ENCODE peak calls at places on chromosomes 5 and 9, in four cellular contexts. I, H, Z and D are unnamed samples.

GRCh38 chr5:170225326-170226137 is 7.3 kb upstream of the C5orf58 start:
- DNase-seq in I (peak; percentile 73), Z (peak; percentile 68), H (peak; percentile 39), D (peak; percentile 43)

GRCh38 chr5:126871441-126871840 is 94.5 kb downstream of the LMNB1 start:
- DNase-seq in Z (no peak), H (no peak), I (no peak), D (no peak)

GRCh38 chr5:4005335-4005734 is 409.7 kb downstream of the IRX1 start:
- DNase-seq in Z (no peak), H (no peak), I (no peak), D (no peak)

GRCh38 chr9:36665921-36666429 is 93.3 kb downstream of the MELK start:
- DNase-seq in I (no peak), Z (no peak), H (peak; percentile 30), D (no peak)

GRCh38 chr9:1460143-1460769 is 410.1 kb downstream of the DMRT2 start:
- DNase-seq in H (no peak), I (no peak), Z (peak; percentile 14), D (no peak)

GRCh38 chr5:132421442-132421841 is 51.9 kb downstream of the SLC22A5 start:
- DNase-seq in H (no peak), Z (no peak), I (no peak), D (no peak)

GRCh38 chr9:108606408-108606807 is 249.4 kb downstream of the ACTL7B start:
- DNase-seq in Z (no peak), H (no peak), I (no peak), D (no peak)

GRCh38 chr5:14906628-14907027 is 35.0 kb upstream of the ANKH start:
- DNase-seq in Z (no peak), H (no peak), I (no peak), D (no peak)

GRCh38 chr5:14569948-14570691 is 11.5 kb upstream of the OTULINL start:
- DNase-seq in Z (no peak), H (no peak), I (no peak), D (no peak)

GRCh38 chr9:100525563-100525962 is 52.3 kb upstream of the CAVIN4 start:
- DNase-seq in H (peak; percentile 2), I (no peak), Z (no peak), D (no peak)

GRCh38 chr5:151005975-151006576 is 14.3 kb upstream of the GPX3 start:
- DNase-seq in Z (peak; percentile 36), H (peak; percentile 57), I (no peak), D (no peak)

GRCh38 chr5:149902177-149902576 is 42.4 kb downstream of the PDE6A start:
- DNase-seq in H (no peak), I (no peak), Z (no peak), D (no peak)

GRCh38 chr9:98017306-98017705 is 34.2 kb downstream of the ANP32B start:
- DNase-seq in Z (no peak), I (no peak), H (no peak), D (no peak)
- H3K27ac ChIP-seq in Z (no peak overlapping the region), I (no peak overlapping the region), H (no peak overlapping the region), D (no peak overlapping the region)

GRCh38 chr5:140808889-140809291 is 2.0 kb downstream of the PCDHA4 start:
- DNase-seq in I (no peak), H (no peak), Z (no peak), D (no peak)

GRCh38 chr5:140802781-140803271 is 2.0 kb downstream of the PCDHA3 start:
- DNase-seq in Z (no peak), H (no peak), I (no peak), D (no peak)

GRCh38 chr5:140801494-140801841 is 611 bp downstream of the PCDHA3 start:
- DNase-seq in Z (no peak), H (no peak), I (no peak), D (no peak)

GRCh38 chr5:140806834-140807775 is at the start of gene PCDHA4:
- DNase-seq in Z (peak; percentile 47), I (no peak), H (no peak), D (no peak)
- TF ChIP-seq CTCF in Z (peak; percentile 24), I (no peak), H (no peak), D (peak; percentile 40)

GRCh38 chr9:125591245-125591644 is 115.8 kb downstream of the MAPKAP1 start:
- DNase-seq in Z (no peak), I (no peak), H (no peak), D (no peak)

GRCh38 chr9:125594211-125594610 is 112.8 kb downstream of the MAPKAP1 start:
- DNase-seq in I (no peak), Z (no peak), H (no peak), D (no peak)

GRCh38 chr9:125593581-125593980 is 113.4 kb downstream of the MAPKAP1 start:
- DNase-seq in H (no peak), I (no peak), Z (no peak), D (no peak)

GRCh38 chr9:125589287-125589686 is 117.7 kb downstream of the MAPKAP1 start:
- DNase-seq in Z (no peak), I (no peak), H (no peak), D (no peak)

DNA sequence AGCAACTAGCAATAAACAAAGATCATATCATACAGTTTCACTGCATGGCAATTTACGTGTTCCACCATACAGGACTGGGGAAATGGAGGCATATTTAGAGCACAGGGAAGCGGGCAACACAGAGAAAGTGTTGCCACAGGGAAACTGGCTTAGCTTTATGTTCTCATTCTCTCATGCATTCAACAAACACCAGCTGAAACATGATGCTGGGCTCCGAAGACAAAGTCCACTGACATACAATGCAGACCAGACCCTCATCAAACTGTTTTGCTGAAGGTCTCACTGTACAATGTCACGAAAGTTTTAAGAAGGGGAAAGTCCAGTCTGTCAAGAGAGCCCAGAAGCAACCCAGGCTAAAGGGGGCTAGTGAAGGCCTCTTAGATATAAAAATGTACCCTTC is 115.1 kb downstream of the MAPKAP1 start:
- DNase-seq in I (no peak), H (no peak), Z (no peak), D (no peak)
- H3K27ac ChIP-seq in I (no peak overlapping the region), H (no peak overlapping the region), Z (no peak overlapping the region), D (no peak overlapping the region)

GRCh38 chr5:102049517-102049916 is 246.6 kb downstream of the SLCO4C1 start:
- DNase-seq in Z (no peak), I (no peak), H (no peak), D (no peak)

DNA sequence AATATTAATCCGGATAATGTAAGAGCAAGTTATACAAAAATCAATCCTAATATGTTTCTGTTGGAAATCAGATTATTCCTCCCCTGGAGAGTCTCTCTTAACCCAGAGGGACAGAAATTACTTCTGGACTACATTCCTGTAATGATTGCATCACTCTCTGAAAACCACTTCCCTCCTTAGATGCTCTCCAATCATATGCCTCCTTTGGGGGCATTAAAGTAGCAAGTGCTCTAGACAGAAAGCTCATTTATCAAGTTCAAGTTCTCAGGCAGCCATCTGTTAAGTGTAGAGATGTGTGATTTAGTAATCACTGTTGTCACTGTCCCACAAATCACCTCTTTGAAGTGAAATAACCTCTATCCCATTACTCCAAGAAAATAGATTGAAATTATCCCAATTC is 247.1 kb downstream of the SLCO4C1 start:
- DNase-seq in I (no peak), H (no peak), Z (no peak), D (no peak)
- TF ChIP-seq CTCF in I (no peak), H (no peak), Z (no peak), D (no peak)

GRCh38 chr5:175286981-175287380 is 157.0 kb downstream of the DRD1 start:
- DNase-seq in I (no peak), H (no peak), Z (no peak), D (no peak)

GRCh38 chr5:175284806-175285205 is 159.2 kb downstream of the DRD1 start:
- DNase-seq in H (no peak), Z (no peak), I (no peak), D (peak; percentile 21)

GRCh38 chr5:175282611-175283225 is 161.3 kb downstream of the DRD1 start:
- DNase-seq in Z (no peak), H (no peak), I (no peak), D (peak; percentile 36)

GRCh38 chr5:175288048-175288621 is 155.8 kb downstream of the DRD1 start:
- DNase-seq in I (no peak), H (peak; percentile 7), Z (no peak), D (peak; percentile 94)

GRCh38 chr5:175285263-175285662 is 158.7 kb downstream of the DRD1 start:
- DNase-seq in Z (no peak), H (peak; percentile 17), I (no peak), D (peak; percentile 82)
- H3K27ac ChIP-seq in Z (no peak overlapping the region), H (no peak overlapping the region), I (no peak overlapping the region), D (no peak overlapping the region)